ENCODE peak calls at places on chromosomes 6 and 20, in five cellular contexts. V is activated naive CD4-positive, alpha-beta T cell treated with anti-CD3 and anti-CD28 coated beads, Interleukin-2, amount 10 ng/mL, durations not matched to agents 7 days and 5 days; X is NCI-H1092 treated with DMSO at 0.1 percent for 48 hours; Q is heart right ventricle; O is foreskin fibroblast. U is an unnamed sample.

GRCh38 chr6:121523628-121524027 is 88.2 kb downstream of the GJA1 start:
- DNase-seq in O (no peak), X (no peak), Q (no peak), V (no peak), U (no peak)

GRCh38 chr6:97282726-97283617 is at the start of gene MMS22L:
- DNase-seq in O (peak; percentile 94), V (peak; percentile 96), X (peak; percentile 89), Q (peak; percentile 93), U (peak; percentile 93)

GRCh38 chr6:138293428-138293827 is 75.1 kb upstream of the PBOV1 start:
- DNase-seq in X (no peak), O (no peak), Q (no peak), V (no peak), U (no peak)

GRCh38 chr20:24027229-24027628 is 38.6 kb upstream of the GGTLC1 start:
- DNase-seq in O (no peak), Q (peak; percentile 34), V (peak; percentile 92), X (no peak), U (peak; percentile 54)

GRCh38 chr6:156988276-156989158 is 211.3 kb downstream of the ARID1B start:
- DNase-seq in Q (no peak), O (no peak), X (no peak), V (no peak), U (no peak)

GRCh38 chr20:50399003-50399916 is 110.9 kb upstream of the PTPN1 start:
- DNase-seq in X (no peak), O (no peak), Q (peak; percentile 83), V (no peak), U (peak; percentile 87)

GRCh38 chr20:8389381-8390368 is 257.6 kb downstream of the PLCB1 start:
- DNase-seq in Q (no peak), O (peak; percentile 20), X (peak; percentile 60), V (no peak), U (no peak)

GRCh38 chr6:156827382-156827781 is 50.2 kb downstream of the ARID1B start:
- DNase-seq in X (no peak), Q (no peak), O (peak; percentile 77), V (no peak), U (no peak)

GRCh38 chr6:44122821-44123220 is 4.4 kb downstream of the MRPL14 start:
- DNase-seq in Q (no peak), X (no peak), O (no peak), V (peak; percentile 50), U (no peak)

GRCh38 chr20:61896058-61896961 is 169.4 kb downstream of the TAF4 start:
- DNase-seq in V (peak; percentile 46), Q (peak; percentile 39), O (peak; percentile 36), X (peak; percentile 55), U (peak; percentile 22)

GRCh38 chr20:58711266-58712051 is 18.9 kb downstream of the NPEPL1 start:
- DNase-seq in X (no peak), O (no peak), Q (no peak), V (no peak), U (peak; percentile 5)

GRCh38 chr6:151339369-151339768 is 52.0 kb downstream of the ZBTB2 start:
- DNase-seq in X (no peak), O (no peak), Q (no peak), V (no peak), U (no peak)

GRCh38 chr6:16633961-16634360 is 127.3 kb downstream of the ATXN1 start:
- DNase-seq in O (no peak), X (no peak), V (no peak), Q (no peak), U (no peak)

GRCh38 chr20:32544260-32544722 is 40.8 kb downstream of the NOL4L start:
- DNase-seq in V (no peak), Q (no peak), O (no peak), X (no peak), U (no peak)

GRCh38 chr20:14067631-14068030 is 72.3 kb downstream of the MACROD2 start:
- DNase-seq in V (no peak), X (no peak), Q (no peak), O (no peak), U (no peak)

GRCh38 chr20:38315290-38315966 is 11.5 kb downstream of the BPI start:
- DNase-seq in X (no peak), V (no peak), Q (no peak), O (peak; percentile 34), U (no peak)

GRCh38 chr6:4788953-4789584 is 12.9 kb downstream of the CDYL start:
- DNase-seq in V (no peak), Q (no peak), X (no peak), O (no peak), U (no peak)

GRCh38 chr6:157244780-157245179 is 78.5 kb downstream of the TMEM242 start:
- DNase-seq in X (no peak), O (no peak), Q (no peak), V (no peak), U (no peak)

GRCh38 chr6:161788531-161788930 is 514.7 kb upstream of the AGPAT4 start:
- DNase-seq in X (no peak), V (no peak), Q (no peak), O (no peak), U (no peak)

GRCh38 chr6:107629545-107630147 is 139.7 kb downstream of the SOBP start:
- DNase-seq in O (no peak), Q (no peak), X (peak; percentile 95), V (no peak), U (no peak)